ENCODE peak calls at places on chromosomes 2 and 18, in four cellular contexts. I is fibroblast of lung, C is esophagus squamous epithelium, N is adrenal gland. P is an unnamed sample.

GRCh38 chr2:99278793-99279291 is 22.2 kb downstream of the LYG1 start:
- DNase-seq in I (peak; percentile 74), C (no peak), N (peak; percentile 66), P (no peak)

GRCh38 chr2:39523308-39524044 is 86.4 kb upstream of the MAP4K3 start:
- DNase-seq in I (peak; percentile 86), C (no peak), N (no peak), P (no peak)

GRCh38 chr2:178482437-178482836 is 2.2 kb downstream of the PLEKHA3 start:
- DNase-seq in I (no peak), C (no peak), N (no peak), P (no peak)

GRCh38 chr18:44579745-44580144 is 100.9 kb upstream of the SETBP1 start:
- DNase-seq in I (no peak), C (no peak), N (no peak), P (no peak)

GRCh38 chr2:62149708-62150107 is 46.2 kb upstream of the B3GNT2 start:
- DNase-seq in I (peak; percentile 95), C (no peak), N (peak; percentile 68), P (no peak)

GRCh38 chr2:221571108-221571390 is 1.1 kb downstream of the EPHA4 start:
- DNase-seq in I (peak; percentile 31), C (no peak), N (peak; percentile 14), P (no peak)

GRCh38 chr2:179712825-179713224 is 148.6 kb downstream of the ZNF385B start:
- DNase-seq in I (no peak), C (no peak), N (no peak), P (no peak)

GRCh38 chr2:8103085-8103708 is 578.7 kb upstream of the ID2 start:
- DNase-seq in I (peak; percentile 82), C (no peak), N (no peak), P (no peak)

GRCh38 chr2:6826081-6826913 is 39.4 kb downstream of the CMPK2 start:
- DNase-seq in I (peak; percentile 67), C (no peak), N (peak; percentile 27), P (no peak)

GRCh38 chr18:24026457-24026856 is 11.9 kb downstream of the TTC39C start:
- DNase-seq in I (no peak), C (no peak), N (no peak), P (no peak)

GRCh38 chr2:119650206-119650605 is 28.8 kb upstream of the TMEM177 start:
- DNase-seq in I (no peak), C (no peak), N (no peak), P (no peak)

GRCh38 chr2:160581448-160581847 is 87.8 kb upstream of the RBMS1 start:
- DNase-seq in I (no peak), C (no peak), N (no peak), P (no peak)

GRCh38 chr2:17758123-17758522 is 4.2 kb downstream of the GEN1 start:
- DNase-seq in I (no peak), C (no peak), N (no peak), P (no peak)

GRCh38 chr2:98761267-98761781 is 30.4 kb upstream of the MGAT4A start:
- DNase-seq in I (no peak), C (no peak), N (no peak), P (no peak)

GRCh38 chr18:46449499-46449898 is 207.5 kb downstream of the LOXHD1 start:
- DNase-seq in I (no peak), C (no peak), N (no peak), P (no peak)

GRCh38 chr2:64646007-64646880 is 7.5 kb downstream of the SERTAD2 start:
- DNase-seq in I (peak; percentile 77), C (no peak), N (peak; percentile 71), P (no peak)

GRCh38 chr18:56575819-56576663 is 62.4 kb downstream of the TXNL1 start:
- DNase-seq in I (peak; percentile 77), C (no peak), N (no peak), P (no peak)

GRCh38 chr2:146324954-146325353 is 1519.9 kb upstream of the ACVR2A start:
- DNase-seq in I (peak; percentile 37), C (no peak), N (no peak), P (no peak)

GRCh38 chr18:59556265-59556664 is 141.0 kb downstream of the CCBE1 start:
- DNase-seq in I (peak; percentile 64), C (no peak), N (peak; percentile 67), P (no peak)

GRCh38 chr18:46051731-46052461 is 20.2 kb downstream of the PSTPIP2 start:
- DNase-seq in I (peak; percentile 73), C (no peak), N (peak; percentile 56), P (no peak)

GRCh38 chr2:151237422-151238012 is 24.1 kb downstream of the RBM43 start:
- DNase-seq in I (no peak), C (no peak), N (peak; percentile 71), P (no peak)

GRCh38 chr18:69757733-69758132 is 189.9 kb downstream of the CD226 start:
- DNase-seq in I (peak; percentile 22), C (no peak), N (no peak), P (no peak)

GRCh38 chr2:79511320-79511951 is 1.4 kb upstream of the CTNNA2 start:
- DNase-seq in I (peak; percentile 52), C (no peak), N (peak; percentile 35), P (no peak)

GRCh38 chr2:212686285-212686895 is 147.8 kb upstream of the ERBB4 start:
- DNase-seq in I (peak; percentile 78), C (no peak), N (peak; percentile 33), P (no peak)

GRCh38 chr18:73414598-73414997 is 546.8 kb upstream of the NETO1 start:
- DNase-seq in I (peak; percentile 15), C (no peak), N (no peak), P (no peak)

GRCh38 chr18:24300703-24301102 is 96.9 kb downstream of the OSBPL1A start:
- DNase-seq in I (no peak), C (no peak), N (no peak), P (no peak)

DNA sequence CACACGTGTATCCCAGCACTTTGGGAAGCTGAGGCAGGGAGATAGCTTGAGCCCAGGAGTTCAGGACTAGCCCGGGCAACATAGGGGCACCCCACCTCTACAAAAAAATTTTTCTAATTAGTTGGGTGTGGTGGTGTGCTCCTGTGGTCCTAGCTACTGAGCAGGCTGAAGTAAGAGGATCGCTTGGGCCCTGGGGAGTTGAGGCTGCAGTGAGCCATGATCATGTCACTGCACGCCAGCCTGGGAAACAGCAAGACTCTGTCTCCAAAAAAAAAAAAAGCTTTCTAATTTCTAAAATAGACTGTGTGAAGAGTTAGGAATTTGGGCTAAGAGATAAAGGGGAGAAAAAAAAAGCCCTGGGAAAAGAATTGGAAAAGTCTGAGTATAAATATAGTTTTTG is 51.9 kb upstream of the NAB1 start:
- DNase-seq in I (no peak), C (no peak), N (no peak), P (no peak)
- H3K4me3 ChIP-seq in I (no peak overlapping the region), C (no peak overlapping the region), N (no peak overlapping the region), P (no peak overlapping the region)

GRCh38 chr2:45083175-45083574 is 73.9 kb upstream of the SIX2 start:
- DNase-seq in I (peak; percentile 2), C (no peak), N (no peak), P (no peak)
- TF ChIP-seq CTCF in I (no peak), C (no peak), N (no peak), P (no peak)

DNA sequence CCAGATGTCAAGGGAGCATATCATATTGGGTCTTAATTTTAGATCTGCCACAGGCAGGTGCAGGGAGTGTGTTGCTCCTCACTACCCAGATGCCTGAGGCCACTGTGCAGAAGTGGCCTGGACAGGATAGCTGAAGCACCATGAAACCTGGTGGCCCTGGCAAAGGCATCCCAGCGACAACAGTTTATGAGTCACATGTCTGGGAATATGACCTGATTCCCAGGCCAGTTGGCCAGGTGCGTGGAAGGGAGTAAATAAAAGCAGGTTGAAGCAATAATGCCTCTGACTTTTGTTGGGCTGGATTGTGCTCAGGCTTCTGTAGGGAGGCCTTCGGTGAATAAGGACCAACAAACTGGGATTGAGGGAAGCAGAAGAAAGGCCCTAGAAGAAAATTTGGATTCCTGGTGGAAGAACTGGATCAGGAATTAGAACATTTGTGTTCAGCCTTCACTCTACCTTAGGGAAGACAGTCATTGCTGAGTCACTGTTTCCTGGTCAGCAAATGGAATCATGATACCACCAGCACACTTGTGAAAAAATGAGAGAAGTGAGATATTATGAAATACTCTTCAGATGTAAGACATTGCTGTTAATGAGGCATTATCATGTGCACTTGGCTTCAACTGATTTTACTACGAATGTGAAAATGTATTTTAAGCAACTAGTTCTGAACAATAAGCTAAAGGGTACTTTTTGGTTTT is 78.4 kb upstream of the ZNF516 start:
- DNase-seq in I (peak; percentile 57), C (no peak), N (no peak), P (no peak)
- H3K27ac ChIP-seq in I (no peak overlapping the region), C (no peak overlapping the region), N (no peak overlapping the region), P (no peak overlapping the region)

GRCh38 chr18:9015689-9016088 is 86.8 kb upstream of the NDUFV2 start:
- DNase-seq in I (no peak), C (no peak), N (no peak), P (no peak)

GRCh38 chr18:9017170-9017899 is 85.2 kb upstream of the NDUFV2 start:
- DNase-seq in I (peak; percentile 91), C (peak; percentile 17), N (peak; percentile 83), P (peak; percentile 35)

GRCh38 chr18:9016819-9017169 is 85.7 kb upstream of the NDUFV2 start:
- DNase-seq in I (peak; percentile 62), C (no peak), N (no peak), P (no peak)

GRCh38 chr18:9011431-9011830 is 91.1 kb upstream of the NDUFV2 start:
- DNase-seq in I (no peak), C (no peak), N (no peak), P (no peak)

DNA sequence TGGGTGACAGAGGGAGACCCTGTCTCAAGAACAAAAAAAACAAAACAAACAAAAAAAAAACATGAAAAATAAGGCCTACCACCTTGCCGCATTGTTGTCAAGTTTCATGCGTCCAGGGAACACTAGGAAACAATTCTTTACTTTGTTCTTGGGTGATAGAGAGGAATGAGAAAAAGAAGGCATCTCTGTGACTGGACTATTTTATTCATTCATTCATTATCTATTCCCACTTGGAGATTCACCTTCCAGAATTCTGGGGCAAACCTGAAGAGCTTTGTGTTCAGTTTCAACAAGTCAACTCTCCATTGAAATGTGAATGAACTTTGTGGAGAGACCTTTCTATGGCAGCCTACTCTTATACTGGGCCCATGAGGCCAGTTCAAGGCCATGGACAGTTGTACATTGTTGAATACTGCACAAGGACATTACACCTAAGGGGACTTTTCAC is 88.5 kb upstream of the NDUFV2 start:
- DNase-seq in I (no peak), C (no peak), N (no peak), P (no peak)
- H3K4me3 ChIP-seq in I (no peak overlapping the region), C (no peak overlapping the region), N (no peak overlapping the region), P (no peak overlapping the region)

GRCh38 chr18:72041313-72042032 is 502.7 kb downstream of the CBLN2 start:
- DNase-seq in I (no peak), C (no peak), N (no peak), P (no peak)
- TF ChIP-seq CTCF in I (no peak), C (no peak), N (no peak), P (no peak)

GRCh38 chr2:219968685-219969345 is 341.4 kb downstream of the SLC4A3 start:
- DNase-seq in I (peak; percentile 14), C (no peak), N (no peak), P (no peak)
- H3K27ac ChIP-seq in I (peak overlapping the region; percentile 10), C (no peak overlapping the region), N (no peak overlapping the region), P (no peak overlapping the region)

DNA sequence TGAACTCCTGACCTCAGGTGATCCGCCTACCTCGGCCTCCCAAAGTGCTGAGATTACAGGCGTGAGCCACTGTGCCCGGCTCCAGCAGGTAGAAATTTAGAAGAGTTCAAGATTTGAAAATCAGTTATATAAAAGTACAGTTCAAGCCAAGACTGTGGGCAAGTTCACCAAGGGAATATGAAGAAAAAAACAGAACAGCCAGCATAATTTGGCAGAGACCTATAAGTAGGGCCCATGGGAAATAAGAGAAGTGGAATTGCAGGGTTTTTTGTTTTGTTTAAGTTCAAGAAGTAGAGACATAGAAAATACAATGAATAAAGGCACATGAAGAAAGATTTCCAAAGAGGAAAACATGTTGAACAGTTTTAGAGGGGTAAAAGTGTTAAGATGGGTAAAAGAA is 57.9 kb downstream of the BAZ2B start:
- DNase-seq in I (no peak), C (no peak), N (no peak), P (no peak)
- H3K4me3 ChIP-seq in I (no peak overlapping the region), C (no peak overlapping the region), N (no peak overlapping the region), P (no peak overlapping the region)